ENCODE peak calls at places on chromosomes 11 and 22, in ten cellular contexts. One of them, this sample, is unnamed.

GRCh38 chr22:20979940-20980453 is 2.1 kb upstream of the LZTR1 start:
- DNase-seq in cardiac muscle cell: no peak
- DNase-seq in CD8-positive, alpha-beta memory T cell: no peak
- DNase-seq in body of pancreas: no peak
- DNase-seq in brain microvascular endothelial cell: no peak
- DNase-seq in fibroblast of lung: no peak
- DNase-seq in transverse colon: no peak
- DNase-seq in Jurkat, Clone E6-1: no peak
- DNase-seq in mammary epithelial cell: no peak
- DNase-seq in lung: no peak
- DNase-seq in this sample: no peak

GRCh38 chr11:127843483-127844396 is 743.6 kb downstream of the ETS1 start:
- DNase-seq in cardiac muscle cell: peak
- DNase-seq in CD8-positive, alpha-beta memory T cell: peak
- DNase-seq in body of pancreas: peak
- DNase-seq in brain microvascular endothelial cell: peak
- DNase-seq in fibroblast of lung: peak
- DNase-seq in transverse colon: peak
- DNase-seq in Jurkat, Clone E6-1: peak
- DNase-seq in mammary epithelial cell: peak
- DNase-seq in lung: peak
- DNase-seq in this sample: peak

GRCh38 chr11:13238879-13239514 is 38.6 kb upstream of the BMAL1 start:
- DNase-seq in cardiac muscle cell: peak
- DNase-seq in CD8-positive, alpha-beta memory T cell: peak
- DNase-seq in body of pancreas: peak
- DNase-seq in brain microvascular endothelial cell: peak
- DNase-seq in fibroblast of lung: peak
- DNase-seq in transverse colon: peak
- DNase-seq in Jurkat, Clone E6-1: peak
- DNase-seq in mammary epithelial cell: no peak
- DNase-seq in lung: peak
- DNase-seq in this sample: no peak

GRCh38 chr11:114264381-114264780 is 31.8 kb upstream of the NNMT start:
- DNase-seq in cardiac muscle cell: no peak
- DNase-seq in CD8-positive, alpha-beta memory T cell: no peak
- DNase-seq in body of pancreas: no peak
- DNase-seq in brain microvascular endothelial cell: no peak
- DNase-seq in fibroblast of lung: no peak
- DNase-seq in transverse colon: no peak
- DNase-seq in Jurkat, Clone E6-1: no peak
- DNase-seq in mammary epithelial cell: no peak
- DNase-seq in lung: no peak
- DNase-seq in this sample: no peak

GRCh38 chr11:60831501-60832079 is 10.3 kb upstream of the CCDC86 start:
- DNase-seq in cardiac muscle cell: no peak
- DNase-seq in CD8-positive, alpha-beta memory T cell: no peak
- DNase-seq in body of pancreas: no peak
- DNase-seq in brain microvascular endothelial cell: no peak
- DNase-seq in fibroblast of lung: peak
- DNase-seq in transverse colon: no peak
- DNase-seq in Jurkat, Clone E6-1: no peak
- DNase-seq in mammary epithelial cell: peak
- DNase-seq in lung: no peak
- DNase-seq in this sample: no peak

GRCh38 chr11:63573881-63574855 is 11.0 kb upstream of the PLAAT2 start:
- DNase-seq in cardiac muscle cell: peak
- DNase-seq in CD8-positive, alpha-beta memory T cell: peak
- DNase-seq in body of pancreas: peak
- DNase-seq in brain microvascular endothelial cell: peak
- DNase-seq in fibroblast of lung: peak
- DNase-seq in transverse colon: peak
- DNase-seq in Jurkat, Clone E6-1: peak
- DNase-seq in mammary epithelial cell: peak
- DNase-seq in lung: peak
- DNase-seq in this sample: peak

GRCh38 chr22:43203471-43203981 is 16.6 kb upstream of the TTLL12 start:
- DNase-seq in cardiac muscle cell: peak
- DNase-seq in CD8-positive, alpha-beta memory T cell: no peak
- DNase-seq in body of pancreas: no peak
- DNase-seq in brain microvascular endothelial cell: no peak
- DNase-seq in fibroblast of lung: no peak
- DNase-seq in transverse colon: no peak
- DNase-seq in Jurkat, Clone E6-1: no peak
- DNase-seq in mammary epithelial cell: no peak
- DNase-seq in lung: no peak
- DNase-seq in this sample: no peak

GRCh38 chr11:120195601-120196289 is 15.1 kb upstream of the OAF start:
- DNase-seq in cardiac muscle cell: no peak
- DNase-seq in CD8-positive, alpha-beta memory T cell: no peak
- DNase-seq in body of pancreas: no peak
- DNase-seq in brain microvascular endothelial cell: no peak
- DNase-seq in fibroblast of lung: no peak
- DNase-seq in transverse colon: no peak
- DNase-seq in Jurkat, Clone E6-1: no peak
- DNase-seq in mammary epithelial cell: no peak
- DNase-seq in lung: no peak
- DNase-seq in this sample: no peak

DNA sequence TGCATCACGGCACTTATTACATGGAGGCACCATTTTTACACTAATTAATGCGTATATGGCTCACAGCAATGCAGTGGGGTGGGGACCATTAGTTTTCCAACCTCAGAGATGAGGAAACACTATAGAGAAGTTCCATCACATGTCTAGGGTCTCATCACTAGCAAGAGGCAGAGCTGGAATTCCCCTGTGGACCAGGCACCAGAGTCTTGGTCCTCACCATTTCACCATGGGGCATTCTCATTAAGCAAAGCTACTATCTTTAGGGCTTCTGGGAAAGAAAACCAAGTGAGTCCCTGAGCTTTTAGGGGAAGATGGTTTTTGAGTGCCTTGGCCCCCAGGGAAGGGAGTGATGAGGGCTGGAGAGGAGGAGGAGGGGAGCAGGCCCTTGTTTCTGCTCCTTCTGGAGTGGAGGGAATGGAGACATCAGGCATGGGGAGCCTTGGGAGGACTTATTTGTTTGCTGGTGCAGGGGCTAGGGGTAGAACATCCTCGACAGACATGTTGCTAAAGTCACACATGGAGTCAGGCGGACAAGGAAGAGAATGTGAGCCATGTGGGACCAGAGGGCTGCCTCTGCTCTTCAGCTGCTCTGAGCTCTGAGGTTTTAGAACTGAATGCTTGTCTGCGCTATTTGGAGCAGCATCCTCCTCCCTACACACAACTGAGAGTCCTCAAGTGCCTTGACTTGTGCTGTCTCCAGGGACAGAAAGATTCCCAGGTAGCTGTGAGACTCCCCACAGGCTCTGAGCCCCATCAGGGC is 40.3 kb upstream of the ZBED5 start:
- DNase-seq in cardiac muscle cell: no peak
- DNase-seq in CD8-positive, alpha-beta memory T cell: no peak
- DNase-seq in body of pancreas: peak
- DNase-seq in brain microvascular endothelial cell: no peak
- DNase-seq in fibroblast of lung: no peak
- DNase-seq in transverse colon: no peak
- DNase-seq in Jurkat, Clone E6-1: no peak
- DNase-seq in mammary epithelial cell: no peak
- DNase-seq in lung: no peak
- DNase-seq in this sample: no peak
- H3K4me3 ChIP-seq in cardiac muscle cell: no peak
- H3K4me3 ChIP-seq in CD8-positive, alpha-beta memory T cell: no peak
- H3K4me3 ChIP-seq in body of pancreas: no peak
- H3K4me3 ChIP-seq in brain microvascular endothelial cell: no peak
- H3K4me3 ChIP-seq in fibroblast of lung: peak
- H3K4me3 ChIP-seq in transverse colon: no peak
- H3K4me3 ChIP-seq in Jurkat, Clone E6-1: no peak
- H3K4me3 ChIP-seq in mammary epithelial cell: no peak
- H3K4me3 ChIP-seq in lung: no peak
- H3K4me3 ChIP-seq in this sample: no peak

DNA sequence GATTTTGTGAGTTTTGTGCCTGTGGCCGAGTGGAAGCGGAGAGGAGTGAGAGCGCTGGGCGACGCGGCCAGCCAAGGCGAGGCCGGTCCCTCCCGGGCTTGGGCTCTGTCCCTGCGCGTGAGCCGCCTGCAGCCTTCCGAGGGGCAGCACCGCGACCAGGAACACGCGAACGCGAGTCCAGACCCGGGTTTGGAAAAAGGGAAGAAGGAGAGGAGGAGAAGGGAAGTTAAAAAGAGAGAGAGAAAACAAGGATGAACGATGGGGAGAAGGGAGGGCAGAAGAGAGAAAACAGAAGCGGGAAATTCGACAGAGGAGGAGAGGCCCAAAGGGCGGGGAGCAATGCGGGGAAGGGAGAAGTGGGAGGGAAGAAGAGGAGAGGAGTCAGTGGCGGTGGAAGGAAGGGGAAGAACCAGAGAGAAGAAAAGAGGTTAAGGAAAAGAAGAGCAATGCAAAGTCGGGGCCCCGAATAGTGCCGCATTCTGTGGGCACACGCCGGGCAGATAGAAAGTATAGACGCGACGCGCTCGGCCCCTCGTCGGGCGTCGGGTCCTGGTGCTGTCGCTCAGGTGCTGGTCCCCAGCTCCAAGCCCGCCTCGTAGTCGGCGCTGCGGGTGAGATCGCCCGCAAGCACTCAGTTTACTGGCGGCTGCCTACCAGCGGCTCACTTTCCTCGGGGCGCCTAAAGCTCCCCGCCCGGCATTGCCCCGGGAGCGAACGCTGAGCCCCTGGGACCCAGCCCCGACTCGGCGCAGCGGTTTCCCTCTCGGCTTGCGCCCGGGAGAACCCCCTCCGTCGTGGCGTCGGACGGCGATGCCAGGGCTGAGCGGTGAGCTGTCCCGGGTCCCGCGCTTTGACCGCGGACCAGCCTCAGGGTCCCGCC is 2.8 kb upstream of the BARX2 start:
- DNase-seq in cardiac muscle cell: peak
- DNase-seq in CD8-positive, alpha-beta memory T cell: no peak
- DNase-seq in body of pancreas: no peak
- DNase-seq in brain microvascular endothelial cell: no peak
- DNase-seq in fibroblast of lung: no peak
- DNase-seq in transverse colon: no peak
- DNase-seq in Jurkat, Clone E6-1: no peak
- DNase-seq in mammary epithelial cell: no peak
- DNase-seq in lung: no peak
- DNase-seq in this sample: no peak
- H3K4me3 ChIP-seq in cardiac muscle cell: peak
- H3K4me3 ChIP-seq in CD8-positive, alpha-beta memory T cell: no peak
- H3K4me3 ChIP-seq in body of pancreas: no peak
- H3K4me3 ChIP-seq in brain microvascular endothelial cell: peak
- H3K4me3 ChIP-seq in fibroblast of lung: peak
- H3K4me3 ChIP-seq in transverse colon: peak
- H3K4me3 ChIP-seq in Jurkat, Clone E6-1: no peak
- H3K4me3 ChIP-seq in mammary epithelial cell: no peak
- H3K4me3 ChIP-seq in lung: no peak
- H3K4me3 ChIP-seq in this sample: peak

GRCh38 chr11:115660072-115660805 is 156.0 kb upstream of the CADM1 start:
- DNase-seq in cardiac muscle cell: peak
- DNase-seq in CD8-positive, alpha-beta memory T cell: no peak
- DNase-seq in body of pancreas: no peak
- DNase-seq in brain microvascular endothelial cell: no peak
- DNase-seq in fibroblast of lung: peak
- DNase-seq in transverse colon: no peak
- DNase-seq in Jurkat, Clone E6-1: no peak
- DNase-seq in mammary epithelial cell: no peak
- DNase-seq in lung: no peak
- DNase-seq in this sample: no peak
- H3K4me3 ChIP-seq in cardiac muscle cell: peak
- H3K4me3 ChIP-seq in CD8-positive, alpha-beta memory T cell: no peak
- H3K4me3 ChIP-seq in body of pancreas: no peak
- H3K4me3 ChIP-seq in brain microvascular endothelial cell: peak
- H3K4me3 ChIP-seq in fibroblast of lung: no peak
- H3K4me3 ChIP-seq in transverse colon: no peak
- H3K4me3 ChIP-seq in Jurkat, Clone E6-1: no peak
- H3K4me3 ChIP-seq in mammary epithelial cell: no peak
- H3K4me3 ChIP-seq in lung: no peak
- H3K4me3 ChIP-seq in this sample: no peak

GRCh38 chr11:129815596-129816461 is at the start of gene TMEM45B:
- DNase-seq in cardiac muscle cell: peak
- DNase-seq in CD8-positive, alpha-beta memory T cell: no peak
- DNase-seq in body of pancreas: peak
- DNase-seq in brain microvascular endothelial cell: no peak
- DNase-seq in fibroblast of lung: no peak
- DNase-seq in transverse colon: peak
- DNase-seq in Jurkat, Clone E6-1: no peak
- DNase-seq in mammary epithelial cell: no peak
- DNase-seq in lung: peak
- DNase-seq in this sample: no peak

GRCh38 chr11:129819237-129819636 is 3.6 kb downstream of the TMEM45B start:
- DNase-seq in cardiac muscle cell: no peak
- DNase-seq in CD8-positive, alpha-beta memory T cell: no peak
- DNase-seq in body of pancreas: no peak
- DNase-seq in brain microvascular endothelial cell: no peak
- DNase-seq in fibroblast of lung: no peak
- DNase-seq in transverse colon: no peak
- DNase-seq in Jurkat, Clone E6-1: no peak
- DNase-seq in mammary epithelial cell: no peak
- DNase-seq in lung: no peak
- DNase-seq in this sample: no peak

GRCh38 chr11:129814244-129814992 is 1.2 kb upstream of the TMEM45B start:
- DNase-seq in cardiac muscle cell: no peak
- DNase-seq in CD8-positive, alpha-beta memory T cell: peak
- DNase-seq in body of pancreas: no peak
- DNase-seq in brain microvascular endothelial cell: no peak
- DNase-seq in fibroblast of lung: no peak
- DNase-seq in transverse colon: no peak
- DNase-seq in Jurkat, Clone E6-1: peak
- DNase-seq in mammary epithelial cell: no peak
- DNase-seq in lung: no peak
- DNase-seq in this sample: no peak

GRCh38 chr11:129813216-129813791 is 2.3 kb upstream of the TMEM45B start:
- DNase-seq in cardiac muscle cell: no peak
- DNase-seq in CD8-positive, alpha-beta memory T cell: no peak
- DNase-seq in body of pancreas: no peak
- DNase-seq in brain microvascular endothelial cell: no peak
- DNase-seq in fibroblast of lung: no peak
- DNase-seq in transverse colon: no peak
- DNase-seq in Jurkat, Clone E6-1: no peak
- DNase-seq in mammary epithelial cell: no peak
- DNase-seq in lung: no peak
- DNase-seq in this sample: no peak

DNA sequence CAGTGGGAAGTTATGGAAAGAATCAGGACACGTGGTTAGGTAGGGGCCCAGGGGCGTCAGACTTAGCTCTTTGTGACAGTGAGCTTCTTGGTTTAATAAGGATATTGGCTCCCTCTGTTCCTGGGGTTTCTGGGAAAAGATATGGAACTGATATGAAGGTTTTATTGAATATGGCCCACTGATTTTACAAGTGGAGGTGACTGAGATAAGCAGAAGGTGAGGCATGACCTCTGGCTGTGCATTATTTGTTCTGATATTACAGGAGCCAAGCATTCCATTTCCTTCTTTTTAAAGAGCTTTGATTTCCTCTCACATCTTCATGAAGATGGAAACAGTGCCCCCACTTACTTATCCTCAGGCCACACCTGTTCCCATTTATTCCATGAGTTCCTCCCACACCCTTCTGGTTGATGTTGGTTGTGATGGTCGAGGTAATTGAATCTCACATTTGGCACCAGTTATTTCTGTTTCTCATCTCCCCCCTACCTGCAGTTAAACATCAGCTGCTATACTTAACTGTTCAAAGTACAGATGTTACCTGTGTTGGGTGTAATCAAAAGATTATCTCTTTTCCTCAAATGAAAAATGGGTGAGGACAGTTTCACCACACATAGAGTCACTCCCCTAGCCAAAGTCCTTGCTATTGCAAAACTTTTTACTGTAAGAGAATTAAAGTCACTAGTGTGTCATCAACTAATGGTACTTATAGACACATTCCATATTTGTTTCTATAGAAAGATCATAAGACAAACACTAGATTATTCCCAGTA is 1.8 kb downstream of the TMEM45B start:
- DNase-seq in cardiac muscle cell: no peak
- DNase-seq in CD8-positive, alpha-beta memory T cell: no peak
- DNase-seq in body of pancreas: no peak
- DNase-seq in brain microvascular endothelial cell: no peak
- DNase-seq in fibroblast of lung: no peak
- DNase-seq in transverse colon: no peak
- DNase-seq in Jurkat, Clone E6-1: no peak
- DNase-seq in mammary epithelial cell: no peak
- DNase-seq in lung: no peak
- DNase-seq in this sample: no peak
- H3K4me3 ChIP-seq in cardiac muscle cell: no peak
- H3K4me3 ChIP-seq in CD8-positive, alpha-beta memory T cell: no peak
- H3K4me3 ChIP-seq in body of pancreas: no peak
- H3K4me3 ChIP-seq in brain microvascular endothelial cell: no peak
- H3K4me3 ChIP-seq in fibroblast of lung: no peak
- H3K4me3 ChIP-seq in transverse colon: no peak
- H3K4me3 ChIP-seq in Jurkat, Clone E6-1: no peak
- H3K4me3 ChIP-seq in mammary epithelial cell: no peak
- H3K4me3 ChIP-seq in lung: no peak
- H3K4me3 ChIP-seq in this sample: no peak